ENCODE peak calls at places on chromosomes 3 and 15, in eight cellular contexts. V is GM12865, P is kidney epithelial cell, T is lower leg skin, O is RWPE2, U is right atrium auricular region, G is heart left ventricle, L is Calu3. M is an unnamed sample.

GRCh38 chr3:141877911-141878310 is 1.5 kb downstream of the ATP1B3 start:
- DNase-seq in T (no peak), O (no peak), U (no peak), V (peak), G (no peak), P (no peak), L (no peak), M (no peak)

GRCh38 chr15:45704329-45705249 is 69.8 kb downstream of the SQOR start:
- DNase-seq in V (no peak), U (no peak), O (no peak), L (no peak), G (no peak), P (no peak), T (no peak), M (no peak)

GRCh38 chr3:140972833-140973232 is 31.2 kb downstream of the SLC25A36 start:
- DNase-seq in G (no peak), O (no peak), T (no peak), L (no peak), P (peak), U (no peak), V (no peak), M (no peak)

GRCh38 chr15:60091150-60091549 is 87.0 kb downstream of the FOXB1 start:
- DNase-seq in O (peak), P (peak), T (no peak), G (no peak), U (no peak), L (peak), V (no peak), M (no peak)

GRCh38 chr3:189276481-189277190 is 104.9 kb downstream of the TPRG1 start:
- DNase-seq in T (no peak), U (no peak), V (peak), O (no peak), G (peak), P (no peak), L (no peak), M (no peak)

GRCh38 chr3:124761250-124761796 is 31.1 kb downstream of the UMPS start:
- DNase-seq in V (peak), T (peak), P (no peak), U (peak), L (peak), G (peak), O (no peak), M (peak)

GRCh38 chr3:76134166-76134565 is 348.8 kb upstream of the ZNF717 start:
- DNase-seq in O (no peak), L (no peak), U (no peak), P (no peak), V (no peak), G (no peak), T (no peak), M (no peak)

GRCh38 chr15:67850995-67851535 is 11.2 kb upstream of the RNU6-1 start:
- DNase-seq in L (no peak), U (no peak), P (no peak), T (peak), V (peak), G (no peak), O (peak), M (no peak)

GRCh38 chr3:87792532-87793321 is 266.1 kb downstream of the CGGBP1 start:
- DNase-seq in T (peak), V (no peak), P (no peak), O (peak), U (no peak), L (peak), G (no peak), M (no peak)

GRCh38 chr3:18442743-18443669 is 17.9 kb upstream of the SATB1 start:
- DNase-seq in P (no peak), G (no peak), T (no peak), L (no peak), V (no peak), O (no peak), U (no peak), M (no peak)

GRCh38 chr15:36185438-36185837 is 394.0 kb upstream of the CDIN1 start:
- DNase-seq in G (no peak), O (no peak), U (no peak), L (no peak), P (no peak), V (no peak), T (no peak), M (no peak)

GRCh38 chr3:138187296-138188012 is at the start of gene ARMC8:
- DNase-seq in L (peak), G (peak), T (peak), V (peak), P (no peak), O (peak), U (peak), M (no peak)

GRCh38 chr3:195068045-195068444 is 202.9 kb downstream of the XXYLT1 start:
- DNase-seq in G (no peak), U (no peak), P (no peak), T (peak), O (no peak), V (no peak), L (no peak), M (no peak)

GRCh38 chr3:101898752-101899169 is 49.4 kb downstream of the NFKBIZ start:
- DNase-seq in V (peak), U (no peak), G (peak), L (no peak), P (no peak), O (no peak), T (no peak), M (no peak)

GRCh38 chr3:190132376-190132775 is 11.7 kb upstream of the P3H2 start:
- DNase-seq in P (no peak), O (no peak), T (no peak), U (no peak), L (no peak), V (no peak), G (no peak), M (no peak)

GRCh38 chr3:23921052-23921511 is 4.2 kb downstream of the RPL15 start:
- DNase-seq in U (no peak), G (no peak), V (no peak), P (no peak), O (no peak), T (no peak), L (no peak), M (no peak)

GRCh38 chr3:43690400-43691119 is at the start of gene ABHD5:
- DNase-seq in T (peak), O (peak), U (peak), V (peak), P (peak), G (peak), L (peak), M (peak)

GRCh38 chr3:43689766-43690399 is 855 bp upstream of the ABHD5 start:
- DNase-seq in V (no peak), G (peak), O (no peak), T (no peak), L (no peak), P (no peak), U (peak), M (no peak)

GRCh38 chr3:43692971-43693370 is 2.2 kb downstream of the ABHD5 start:
- DNase-seq in P (no peak), G (no peak), U (no peak), V (no peak), L (no peak), O (no peak), T (no peak), M (no peak)

GRCh38 chr3:43692085-43692484 is 1.3 kb downstream of the ABHD5 start:
- DNase-seq in V (no peak), U (no peak), O (no peak), G (no peak), P (no peak), L (no peak), T (no peak), M (no peak)

GRCh38 chr3:43691120-43692002 is 623 bp downstream of the ABHD5 start:
- DNase-seq in G (peak), P (no peak), U (peak), V (peak), L (peak), T (peak), O (peak), M (peak)
- TF ChIP-seq CTCF in G (no peak), P (no peak), U (no peak), V (no peak), L (no peak), T (no peak), O (no peak), M (no peak)

GRCh38 chr15:51356983-51357382 is 15.5 kb downstream of the GLDN start:
- DNase-seq in L (no peak), G (no peak), P (no peak), U (no peak), V (no peak), T (no peak), O (no peak), M (no peak)
- TF ChIP-seq CTCF in L (no peak), G (no peak), P (no peak), U (no peak), V (no peak), T (no peak), O (no peak), M (no peak)

GRCh38 chr3:109143646-109144045 is 7.1 kb downstream of the C3orf85 start:
- DNase-seq in L (no peak), V (no peak), O (no peak), T (no peak), P (no peak), U (no peak), G (no peak), M (no peak)
- TF ChIP-seq CTCF in L (no peak), V (no peak), O (no peak), T (no peak), P (no peak), U (no peak), G (no peak), M (no peak)

GRCh38 chr15:41930221-41930866 is 36.5 kb upstream of the SPTBN5 start:
- DNase-seq in O (no peak), L (no peak), G (peak), T (no peak), P (peak), U (peak), V (peak), M (no peak)
- TF ChIP-seq CTCF in O (peak), L (no peak), G (peak), T (no peak), P (peak), U (peak), V (no peak), M (no peak)

GRCh38 chr3:167882057-167882667 is 146.6 kb downstream of the SERPINI1 start:
- DNase-seq in L (no peak), G (no peak), V (peak), P (peak), O (no peak), T (no peak), U (no peak), M (no peak)
- TF ChIP-seq CTCF in L (peak), G (peak), V (peak), P (peak), O (peak), T (no peak), U (peak), M (no peak)

GRCh38 chr3:85355572-85355971 is 396.8 kb downstream of the CADM2 start:
- DNase-seq in U (no peak), T (no peak), P (no peak), O (no peak), G (no peak), L (no peak), V (no peak), M (no peak)

GRCh38 chr3:85360742-85361387 is 402.1 kb downstream of the CADM2 start:
- DNase-seq in P (no peak), V (peak), O (no peak), U (no peak), L (peak), G (no peak), T (no peak), M (no peak)
- TF ChIP-seq CTCF in P (peak), V (peak), O (peak), U (peak), L (peak), G (no peak), T (no peak), M (no peak)

DNA sequence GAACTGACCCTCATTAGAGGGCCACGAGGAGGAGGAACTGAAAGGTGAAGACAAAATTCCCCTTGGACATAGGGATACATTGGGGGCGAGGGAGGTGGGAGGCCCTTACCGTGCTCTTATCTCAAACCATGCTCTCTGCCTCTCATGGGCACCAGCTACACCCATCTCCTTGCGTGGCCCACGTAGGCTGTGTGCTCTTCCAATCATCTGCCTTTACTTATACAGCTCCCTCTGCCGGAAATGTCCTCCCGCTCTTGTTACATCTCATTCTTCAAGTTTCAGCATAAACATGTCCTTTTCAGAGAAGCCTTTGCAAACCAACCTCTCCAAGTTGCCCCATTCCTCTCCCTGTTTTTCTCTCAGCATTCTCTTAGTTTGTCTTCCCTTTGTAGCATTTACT is 307.8 kb upstream of the PROK2 start:
- DNase-seq in T (no peak), G (no peak), O (no peak), L (no peak), U (no peak), V (peak), P (no peak), M (no peak)
- TF ChIP-seq CTCF in T (no peak), G (no peak), O (no peak), L (no peak), U (no peak), V (no peak), P (no peak), M (no peak)

GRCh38 chr3:52533623-52534280 is at the start of gene NT5DC2:
- DNase-seq in G (peak), P (no peak), L (peak), U (peak), V (peak), T (peak), O (no peak), M (no peak)
- TF ChIP-seq CTCF in G (peak), P (no peak), L (no peak), U (peak), V (no peak), T (no peak), O (peak), M (no peak)

GRCh38 chr3:38297947-38298711 is 16.0 kb downstream of the SLC22A14 start:
- DNase-seq in L (no peak), V (peak), U (no peak), O (no peak), T (no peak), P (no peak), G (no peak), M (no peak)
- TF ChIP-seq CTCF in L (peak), V (peak), U (no peak), O (peak), T (no peak), P (peak), G (no peak), M (no peak)

M was measured in omental fat pad.